ENCODE peak calls at places on chromosome 13, in eight cellular contexts. One of them, this sample, is unnamed.

GRCh38 chr13:110535526-110535925 is 26.0 kb downstream of the RAB20 start:
- DNase-seq in progenitor cell of endocrine pancreas: no peak
- DNase-seq in ascending aorta: no peak
- DNase-seq in putamen: no peak
- DNase-seq in lower leg skin: no peak
- DNase-seq in endothelial cell: no peak
- DNase-seq in AG08396: no peak
- DNase-seq in activated CD4-positive, CD25-positive, alpha-beta regulatory T cell: no peak
- DNase-seq in this sample: no peak

GRCh38 chr13:36454121-36454520 is 21.8 kb downstream of the CCNA1 start:
- DNase-seq in AG08396: no peak
- DNase-seq in putamen: no peak
- DNase-seq in endothelial cell: no peak
- DNase-seq in activated CD4-positive, CD25-positive, alpha-beta regulatory T cell: no peak
- DNase-seq in progenitor cell of endocrine pancreas: no peak
- DNase-seq in ascending aorta: no peak
- DNase-seq in lower leg skin: no peak
- DNase-seq in this sample: no peak

GRCh38 chr13:111904166-111904565 is 162.8 kb upstream of the SOX1 start:
- DNase-seq in progenitor cell of endocrine pancreas: no peak
- DNase-seq in ascending aorta: no peak
- DNase-seq in lower leg skin: peak
- DNase-seq in putamen: no peak
- DNase-seq in endothelial cell: no peak
- DNase-seq in AG08396: no peak
- DNase-seq in activated CD4-positive, CD25-positive, alpha-beta regulatory T cell: no peak
- DNase-seq in this sample: no peak

GRCh38 chr13:55500694-55501093 is 1640.0 kb upstream of the PRR20A start:
- DNase-seq in AG08396: no peak
- DNase-seq in progenitor cell of endocrine pancreas: no peak
- DNase-seq in putamen: no peak
- DNase-seq in ascending aorta: no peak
- DNase-seq in activated CD4-positive, CD25-positive, alpha-beta regulatory T cell: no peak
- DNase-seq in lower leg skin: no peak
- DNase-seq in endothelial cell: no peak
- DNase-seq in this sample: no peak

GRCh38 chr13:99501952-99502310 is 659 bp downstream of the TM9SF2 start:
- DNase-seq in activated CD4-positive, CD25-positive, alpha-beta regulatory T cell: no peak
- DNase-seq in lower leg skin: peak
- DNase-seq in putamen: peak
- DNase-seq in ascending aorta: no peak
- DNase-seq in AG08396: peak
- DNase-seq in endothelial cell: peak
- DNase-seq in progenitor cell of endocrine pancreas: no peak
- DNase-seq in this sample: no peak

GRCh38 chr13:27354379-27354778 is 70.0 kb upstream of the GTF3A start:
- DNase-seq in ascending aorta: no peak
- DNase-seq in endothelial cell: no peak
- DNase-seq in lower leg skin: no peak
- DNase-seq in activated CD4-positive, CD25-positive, alpha-beta regulatory T cell: no peak
- DNase-seq in progenitor cell of endocrine pancreas: no peak
- DNase-seq in putamen: no peak
- DNase-seq in AG08396: peak
- DNase-seq in this sample: no peak

GRCh38 chr13:95660981-95661581 is 15.9 kb upstream of the DNAJC3 start:
- DNase-seq in putamen: no peak
- DNase-seq in progenitor cell of endocrine pancreas: no peak
- DNase-seq in AG08396: no peak
- DNase-seq in endothelial cell: peak
- DNase-seq in activated CD4-positive, CD25-positive, alpha-beta regulatory T cell: no peak
- DNase-seq in lower leg skin: no peak
- DNase-seq in ascending aorta: no peak
- DNase-seq in this sample: no peak

GRCh38 chr13:79434578-79434977 is 28.5 kb upstream of the RBM26 start:
- DNase-seq in endothelial cell: no peak
- DNase-seq in ascending aorta: no peak
- DNase-seq in putamen: no peak
- DNase-seq in progenitor cell of endocrine pancreas: no peak
- DNase-seq in AG08396: peak
- DNase-seq in activated CD4-positive, CD25-positive, alpha-beta regulatory T cell: no peak
- DNase-seq in lower leg skin: no peak
- DNase-seq in this sample: no peak

GRCh38 chr13:77507931-77508776 is 27.4 kb upstream of the SCEL start:
- DNase-seq in AG08396: peak
- DNase-seq in endothelial cell: no peak
- DNase-seq in activated CD4-positive, CD25-positive, alpha-beta regulatory T cell: no peak
- DNase-seq in progenitor cell of endocrine pancreas: no peak
- DNase-seq in lower leg skin: no peak
- DNase-seq in putamen: no peak
- DNase-seq in ascending aorta: no peak
- DNase-seq in this sample: no peak

GRCh38 chr13:50617134-50617721 is 226.3 kb downstream of the DLEU7 start:
- DNase-seq in endothelial cell: no peak
- DNase-seq in putamen: no peak
- DNase-seq in activated CD4-positive, CD25-positive, alpha-beta regulatory T cell: no peak
- DNase-seq in lower leg skin: no peak
- DNase-seq in progenitor cell of endocrine pancreas: no peak
- DNase-seq in ascending aorta: no peak
- DNase-seq in AG08396: no peak
- DNase-seq in this sample: no peak

GRCh38 chr13:60969659-60970058 is 446.0 kb downstream of the PCDH20 start:
- DNase-seq in putamen: no peak
- DNase-seq in lower leg skin: no peak
- DNase-seq in activated CD4-positive, CD25-positive, alpha-beta regulatory T cell: no peak
- DNase-seq in progenitor cell of endocrine pancreas: no peak
- DNase-seq in endothelial cell: no peak
- DNase-seq in AG08396: no peak
- DNase-seq in ascending aorta: no peak
- DNase-seq in this sample: no peak

GRCh38 chr13:111219306-111219705 is 101.1 kb upstream of the TEX29 start:
- DNase-seq in putamen: no peak
- DNase-seq in ascending aorta: no peak
- DNase-seq in lower leg skin: no peak
- DNase-seq in AG08396: peak
- DNase-seq in activated CD4-positive, CD25-positive, alpha-beta regulatory T cell: no peak
- DNase-seq in endothelial cell: no peak
- DNase-seq in progenitor cell of endocrine pancreas: no peak
- DNase-seq in this sample: no peak

GRCh38 chr13:34867590-34867989 is 74.5 kb upstream of the NBEA start:
- DNase-seq in activated CD4-positive, CD25-positive, alpha-beta regulatory T cell: no peak
- DNase-seq in lower leg skin: no peak
- DNase-seq in progenitor cell of endocrine pancreas: no peak
- DNase-seq in endothelial cell: no peak
- DNase-seq in AG08396: no peak
- DNase-seq in putamen: peak
- DNase-seq in ascending aorta: no peak
- DNase-seq in this sample: no peak

GRCh38 chr13:48873081-48873480 is 102.6 kb upstream of the FNDC3A start:
- DNase-seq in endothelial cell: no peak
- DNase-seq in activated CD4-positive, CD25-positive, alpha-beta regulatory T cell: no peak
- DNase-seq in lower leg skin: no peak
- DNase-seq in AG08396: no peak
- DNase-seq in putamen: no peak
- DNase-seq in ascending aorta: no peak
- DNase-seq in progenitor cell of endocrine pancreas: no peak
- DNase-seq in this sample: no peak

GRCh38 chr13:100633461-100633860 is 41.1 kb downstream of the TMTC4 start:
- DNase-seq in lower leg skin: no peak
- DNase-seq in progenitor cell of endocrine pancreas: no peak
- DNase-seq in AG08396: peak
- DNase-seq in endothelial cell: no peak
- DNase-seq in ascending aorta: no peak
- DNase-seq in activated CD4-positive, CD25-positive, alpha-beta regulatory T cell: no peak
- DNase-seq in putamen: no peak
- DNase-seq in this sample: no peak

GRCh38 chr13:108070491-108070890 is 144.8 kb downstream of the LIG4 start:
- DNase-seq in AG08396: no peak
- DNase-seq in progenitor cell of endocrine pancreas: no peak
- DNase-seq in endothelial cell: no peak
- DNase-seq in lower leg skin: no peak
- DNase-seq in ascending aorta: no peak
- DNase-seq in activated CD4-positive, CD25-positive, alpha-beta regulatory T cell: no peak
- DNase-seq in putamen: peak
- DNase-seq in this sample: no peak